ENCODE peak calls at places on chromosome 4, in seven cellular contexts. R is heart left ventricle; D is tibial nerve; V is tibial artery; U is CD4-positive, CD25-positive, alpha-beta regulatory T cell; Q is pancreas; L is prostate gland. G is an unnamed sample.

GRCh38 chr4:138770818-138771217 is 244.8 kb upstream of the NOCT start:
- DNase-seq in R (no peak), D (no peak), V (no peak), U (no peak), Q (no peak), L (no peak), G (no peak)

GRCh38 chr4:94338681-94339351 is 3.8 kb downstream of the HPGDS start:
- DNase-seq in R (no peak), D (no peak), V (no peak), U (no peak), Q (no peak), L (no peak), G (peak; percentile 31)

GRCh38 chr4:114558446-114559020 is 40.1 kb upstream of the UGT8 start:
- DNase-seq in R (no peak), D (no peak), V (no peak), U (no peak), Q (no peak), L (no peak), G (no peak)

GRCh38 chr4:119825696-119826095 is 197.1 kb upstream of the PDE5A start:
- DNase-seq in R (no peak), D (no peak), V (no peak), U (no peak), Q (no peak), L (no peak), G (no peak)

GRCh38 chr4:147515220-147515936 is 34.5 kb downstream of the EDNRA start:
- DNase-seq in R (peak; percentile 30), D (no peak), V (no peak), U (no peak), Q (no peak), L (no peak), G (no peak)

GRCh38 chr4:81527115-81527514 is 55.4 kb upstream of the RASGEF1B start:
- DNase-seq in R (peak; percentile 39), D (no peak), V (no peak), U (no peak), Q (no peak), L (no peak), G (no peak)

GRCh38 chr4:4985036-4985435 is 34.2 kb downstream of the CYTL1 start:
- DNase-seq in R (no peak), D (no peak), V (no peak), U (no peak), Q (no peak), L (no peak), G (peak; percentile 42)

GRCh38 chr4:90112715-90113114 is 14.5 kb upstream of the CCSER1 start:
- DNase-seq in R (no peak), D (no peak), V (no peak), U (no peak), Q (no peak), L (no peak), G (no peak)

GRCh38 chr4:15003441-15003890 is 1.2 kb downstream of the CPEB2 start:
- DNase-seq in R (peak; percentile 59), D (peak; percentile 20), V (peak; percentile 80), U (no peak), Q (peak; percentile 81), L (peak; percentile 24), G (peak; percentile 88)

GRCh38 chr4:88215351-88215750 is 56.9 kb upstream of the ABCG2 start:
- DNase-seq in R (no peak), D (no peak), V (no peak), U (no peak), Q (no peak), L (no peak), G (no peak)

GRCh38 chr4:183503497-183504063 is 1.3 kb upstream of the ING2 start:
- DNase-seq in R (no peak), D (no peak), V (no peak), U (no peak), Q (no peak), L (no peak), G (peak; percentile 81)

GRCh38 chr4:11483076-11483475 is 54.4 kb upstream of the HS3ST1 start:
- DNase-seq in R (no peak), D (no peak), V (no peak), U (no peak), Q (no peak), L (no peak), G (no peak)

GRCh38 chr4:102420563-102421221 is 75.4 kb upstream of the SLC39A8 start:
- DNase-seq in R (no peak), D (no peak), V (no peak), U (no peak), Q (no peak), L (no peak), G (no peak)

GRCh38 chr4:176193126-176193525 is 2.3 kb downstream of the SPATA4 start:
- DNase-seq in R (no peak), D (no peak), V (no peak), U (no peak), Q (no peak), L (no peak), G (peak; percentile 36)

GRCh38 chr4:140271553-140271952 is 101.9 kb upstream of the SCOC start:
- DNase-seq in R (no peak), D (no peak), V (no peak), U (no peak), Q (no peak), L (no peak), G (no peak)

GRCh38 chr4:127165971-127166370 is 466.8 kb upstream of the INTU start:
- DNase-seq in R (no peak), D (no peak), V (no peak), U (no peak), Q (no peak), L (no peak), G (no peak)

GRCh38 chr4:111213520-111213919 is 590.6 kb upstream of the PITX2 start:
- DNase-seq in R (no peak), D (no peak), V (no peak), U (no peak), Q (no peak), L (peak; percentile 5), G (no peak)

GRCh38 chr4:169315530-169316306 is 45.0 kb upstream of the SH3RF1 start:
- DNase-seq in R (no peak), D (no peak), V (no peak), U (no peak), Q (no peak), L (no peak), G (peak; percentile 13)

GRCh38 chr4:168832746-168833575 is 177.1 kb downstream of the CBR4 start:
- DNase-seq in R (peak; percentile 57), D (no peak), V (peak; percentile 78), U (no peak), Q (peak; percentile 34), L (peak; percentile 25), G (peak; percentile 78)

GRCh38 chr4:42579903-42580302 is 77.0 kb downstream of the ATP8A1 start:
- DNase-seq in R (no peak), D (no peak), V (no peak), U (no peak), Q (no peak), L (no peak), G (no peak)

GRCh38 chr4:8728536-8729407 is 136.2 kb downstream of the CPZ start:
- DNase-seq in R (peak; percentile 15), D (no peak), V (no peak), U (no peak), Q (no peak), L (no peak), G (peak; percentile 57)

GRCh38 chr4:145763399-145763798 is 83.5 kb downstream of the C4orf51 start:
- DNase-seq in R (no peak), D (no peak), V (no peak), U (no peak), Q (no peak), L (no peak), G (no peak)

GRCh38 chr4:14827111-14827510 is 175.2 kb upstream of the CPEB2 start:
- DNase-seq in R (no peak), D (no peak), V (peak; percentile 69), U (no peak), Q (no peak), L (no peak), G (peak; percentile 5)

GRCh38 chr4:176753049-176753448 is 39.7 kb downstream of the VEGFC start:
- DNase-seq in R (no peak), D (no peak), V (no peak), U (no peak), Q (no peak), L (no peak), G (peak; percentile 23)

GRCh38 chr4:13706130-13706529 is 78.6 kb upstream of the BOD1L1 start:
- DNase-seq in R (peak; percentile 31), D (no peak), V (no peak), U (no peak), Q (no peak), L (no peak), G (no peak)

GRCh38 chr4:66852843-66853242 is 692.5 kb downstream of the CENPC start:
- DNase-seq in R (no peak), D (no peak), V (no peak), U (no peak), Q (no peak), L (no peak), G (no peak)

GRCh38 chr4:142098900-142099299 is 462.5 kb downstream of the IL15 start:
- DNase-seq in R (no peak), D (no peak), V (no peak), U (no peak), Q (no peak), L (no peak), G (no peak)

GRCh38 chr4:56773346-56773745 is 48.2 kb downstream of the SPINK2 start:
- DNase-seq in R (no peak), D (no peak), V (no peak), U (no peak), Q (no peak), L (no peak), G (no peak)

GRCh38 chr4:47513493-47513892 is 28.4 kb downstream of the ATP10D start:
- DNase-seq in R (no peak), D (no peak), V (no peak), U (no peak), Q (no peak), L (no peak), G (no peak)

DNA sequence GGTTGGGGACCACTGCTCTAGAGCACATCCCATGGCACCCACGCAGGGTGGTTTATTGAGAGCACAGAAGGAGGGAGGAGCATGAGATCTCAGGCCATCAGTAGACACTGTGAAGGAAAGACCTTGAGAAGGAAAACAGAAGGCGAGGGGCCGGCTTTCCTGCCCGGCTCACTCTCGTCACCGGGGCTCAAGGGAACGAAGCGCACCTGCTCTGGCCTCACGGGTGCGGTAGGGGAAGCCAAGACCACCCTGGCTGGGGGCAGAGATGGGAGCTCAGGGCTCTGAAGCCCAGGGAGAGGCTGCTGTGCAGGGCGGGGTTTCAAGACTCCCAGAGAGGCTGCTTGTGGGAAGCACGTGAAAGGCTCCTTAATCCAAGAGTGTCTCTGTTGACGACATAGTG is 105.9 kb downstream of the TNIP2 start:
- DNase-seq in R (no peak), D (no peak), V (no peak), U (no peak), Q (no peak), L (no peak), G (no peak)
- H3K36me3 ChIP-seq in R (peaks cover 73% of the 10 kb centered on the region), D (no peaks in the 10 kb centered on the region), V (peaks cover 59% of the 10 kb centered on the region), U (peaks cover 56% of the 10 kb centered on the region), Q (peaks cover 27% of the 10 kb centered on the region), L (peaks cover 6% of the 10 kb centered on the region), G (peaks cover 61% of the 10 kb centered on the region)

GRCh38 chr4:1750381-1751154 is 29.2 kb downstream of the TACC3 start:
- DNase-seq in R (no peak), D (no peak), V (no peak), U (no peak), Q (no peak), L (no peak), G (no peak)
- H3K27ac ChIP-seq in R (no peak overlapping the region), D (no peak overlapping the region), V (no peak overlapping the region), U (no peak overlapping the region), Q (no peak overlapping the region), L (no peak overlapping the region), G (no peak overlapping the region)

GRCh38 chr4:76745264-76745663 is 152.7 kb downstream of the SOWAHB start:
- DNase-seq in R (no peak), D (no peak), V (no peak), U (no peak), Q (no peak), L (no peak), G (no peak)
- H3K36me3 ChIP-seq in R (peaks cover 5% of the 10 kb centered on the region), D (no peaks in the 10 kb centered on the region), V (peaks cover 16% of the 10 kb centered on the region), U (no peaks in the 10 kb centered on the region), Q (no peaks in the 10 kb centered on the region), L (no peaks in the 10 kb centered on the region), G (no peaks in the 10 kb centered on the region)

GRCh38 chr4:79325864-79326328 is at the start of gene NAA11:
- DNase-seq in R (no peak), D (no peak), V (no peak), U (no peak), Q (no peak), L (no peak), G (no peak)
- H3K27ac ChIP-seq in R (no peak within 1 kb of the TSS), D (no peak within 1 kb of the TSS), V (no peak within 1 kb of the TSS), U (no peak within 1 kb of the TSS), Q (no peak within 1 kb of the TSS), L (no peak within 1 kb of the TSS), G (no peak within 1 kb of the TSS)